ENCODE peak calls at places on chromosomes 11 and 22, in six cellular contexts. B is GM18507, Z is esophagus squamous epithelium, F is HCT116, R is NCI-H345, N is fibroblast of the conjunctiva. V is an unnamed sample.

GRCh38 chr11:68340003-68340767 is 27.8 kb downstream of the LRP5 start:
- DNase-seq in B (no peak), Z (no peak), F (no peak), R (no peak), N (no peak), V (no peak)

GRCh38 chr11:66864924-66865697 is 8.2 kb downstream of the LRFN4 start:
- DNase-seq in B (no peak), Z (no peak), F (no peak), R (no peak), N (no peak), V (no peak)

GRCh38 chr11:67024410-67024809 is 1.5 kb downstream of the SYT12 start:
- DNase-seq in B (no peak), Z (no peak), F (no peak), R (no peak), N (no peak), V (no peak)

GRCh38 chr11:93773601-93774200 is 10.4 kb upstream of the MED17 start:
- DNase-seq in B (no peak), Z (no peak), F (no peak), R (no peak), N (no peak), V (no peak)

GRCh38 chr22:40782521-40782920 is 36.6 kb downstream of the SLC25A17 start:
- DNase-seq in B (no peak), Z (no peak), F (no peak), R (no peak), N (no peak), V (no peak)

GRCh38 chr11:9719949-9720646 is 56.2 kb downstream of the SWAP70 start:
- DNase-seq in B (no peak), Z (no peak), F (no peak), R (no peak), N (no peak), V (no peak)

GRCh38 chr22:29306830-29307657 is 594 bp downstream of the GAS2L1 start:
- DNase-seq in B (no peak), Z (no peak), F (no peak), R (peak), N (no peak), V (peak)

GRCh38 chr11:64864135-64864472 is 14.3 kb downstream of the EHD1 start:
- DNase-seq in B (no peak), Z (no peak), F (no peak), R (no peak), N (no peak), V (peak)

GRCh38 chr22:24803064-24803542 is 2.9 kb upstream of the SGSM1 start:
- DNase-seq in B (peak), Z (no peak), F (peak), R (peak), N (no peak), V (peak)

GRCh38 chr11:128518493-128519207 is 68.7 kb downstream of the ETS1 start:
- DNase-seq in B (no peak), Z (no peak), F (no peak), R (peak), N (no peak), V (no peak)